ENCODE peak calls at places on chromosomes 16 and 17, in four cellular contexts. O is GM12878, S is HEK293T, R is HepG2. Q is an unnamed sample.

GRCh38 chr16:87581867-87582220 is 20.5 kb upstream of the JPH3 start:
- DNase-seq in S (peak; percentile 57), R (peak; percentile 39), O (no peak), Q (peak; percentile 77)

GRCh38 chr16:52090080-52090479 is 456.9 kb downstream of the TOX3 start:
- DNase-seq in R (no peak), O (no peak), S (no peak), Q (no peak)

GRCh38 chr16:66167564-66168291 is 198.8 kb upstream of the CDH5 start:
- DNase-seq in O (no peak), R (no peak), S (no peak), Q (peak; percentile 6)

GRCh38 chr17:83029571-83029970 is 49.8 kb upstream of the METRNL start:
- DNase-seq in O (no peak), R (no peak), S (no peak), Q (no peak)

GRCh38 chr17:82241183-82241925 is 12.5 kb downstream of the SLC16A3 start:
- DNase-seq in R (peak; percentile 78), S (no peak), O (no peak), Q (no peak)

GRCh38 chr17:81412490-81413093 is 17.3 kb downstream of the BAHCC1 start:
- DNase-seq in R (no peak), S (no peak), O (no peak), Q (peak; percentile 83)

GRCh38 chr17:8807070-8807550 is 7.9 kb upstream of the MFSD6L start:
- DNase-seq in O (peak; percentile 98), S (no peak), R (no peak), Q (no peak)

GRCh38 chr16:76235025-76235424 is 42.2 kb upstream of the CNTNAP4 start:
- DNase-seq in R (no peak), O (no peak), S (no peak), Q (no peak)

GRCh38 chr17:19534562-19535149 is 1.0 kb downstream of the SLC47A1 start:
- DNase-seq in S (no peak), O (no peak), R (no peak), Q (no peak)

GRCh38 chr17:35094902-35095301 is 24.8 kb downstream of the RAD51D start:
- DNase-seq in R (peak; percentile 14), S (no peak), O (no peak), Q (no peak)

GRCh38 chr17:1165836-1166235 is 13.9 kb downstream of the ABR start:
- DNase-seq in S (no peak), R (no peak), O (no peak), Q (no peak)
- TF ChIP-seq FOXK2 in S (no peak), R (no peak), O (no peak), Q (no peak)

DNA sequence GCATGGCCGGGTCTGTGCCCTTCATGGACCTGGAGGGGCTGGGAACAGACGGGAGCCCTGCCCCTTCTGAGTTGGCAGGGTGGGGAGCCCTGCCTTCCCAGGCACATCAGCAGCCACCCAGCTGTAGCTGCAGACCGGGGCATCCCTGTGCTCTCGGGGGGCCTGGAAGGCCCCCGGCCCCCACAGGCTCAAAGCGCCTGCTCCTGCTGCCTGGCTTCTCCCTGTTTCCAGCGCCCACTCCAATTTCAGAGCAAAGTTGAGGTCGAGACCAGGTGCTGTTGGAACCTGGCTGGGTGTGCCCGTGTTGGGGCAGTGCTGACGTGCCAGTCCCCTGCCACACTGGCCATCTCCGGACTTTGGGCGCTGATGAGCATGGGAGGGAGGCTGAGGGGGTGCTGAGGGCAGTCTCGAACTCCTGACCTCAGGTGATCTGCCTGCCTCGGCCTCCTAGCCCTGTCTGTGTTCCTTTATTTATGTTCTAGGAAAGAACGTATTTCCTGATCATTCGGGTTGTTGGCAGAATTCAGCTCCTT is 4.9 kb upstream of the PRSS27 start:
- DNase-seq in R (no peak), S (no peak), O (no peak), Q (no peak)
- TF ChIP-seq FOXK2 in R (no peak), S (no peak), O (no peak), Q (no peak)

DNA sequence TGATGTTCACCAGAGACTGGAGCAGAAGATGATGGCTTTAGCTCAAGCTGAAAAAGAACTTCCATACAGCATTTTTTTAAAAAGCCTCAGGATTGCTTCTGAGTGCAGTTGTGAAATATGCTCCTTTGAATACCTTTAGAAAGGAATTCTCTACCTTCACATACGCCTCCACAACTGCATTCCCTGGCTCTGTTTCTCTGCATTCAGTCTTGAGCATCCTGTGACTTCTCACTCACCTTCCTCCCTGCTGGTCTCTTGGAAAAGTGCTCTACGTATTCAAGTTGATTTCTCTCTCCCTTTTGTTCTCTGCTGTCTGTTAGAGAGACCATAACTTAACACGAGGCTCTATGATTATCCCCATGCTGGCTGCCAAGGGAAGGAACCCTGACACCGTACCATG is 34.5 kb downstream of the HS3ST2 start:
- DNase-seq in O (no peak), R (no peak), S (no peak), Q (no peak)
- TF ChIP-seq FOXK2 in O (no peak), R (no peak), S (no peak), Q (no peak)

GRCh38 chr17:36485805-36486203 is 677 bp upstream of the ZNHIT3 start:
- DNase-seq in O (no peak), S (no peak), R (no peak), Q (no peak)

GRCh38 chr17:36485027-36485426 is 1.5 kb upstream of the ZNHIT3 start:
- DNase-seq in S (no peak), O (no peak), R (no peak), Q (no peak)

GRCh38 chr17:36486204-36487194 is at the start of gene ZNHIT3:
- DNase-seq in R (peak; percentile 89), O (peak; percentile 80), S (peak; percentile 82), Q (peak; percentile 96)

GRCh38 chr17:36481829-36482228 is 4.7 kb upstream of the ZNHIT3 start:
- DNase-seq in S (no peak), O (no peak), R (no peak), Q (no peak)

GRCh38 chr17:36482611-36483504 is 3.6 kb upstream of the ZNHIT3 start:
- DNase-seq in S (peak; percentile 81), R (peak; percentile 54), O (peak; percentile 9), Q (peak; percentile 90)
- TF ChIP-seq FOXK2 in S (no peak), R (no peak), O (no peak), Q (no peak)

DNA sequence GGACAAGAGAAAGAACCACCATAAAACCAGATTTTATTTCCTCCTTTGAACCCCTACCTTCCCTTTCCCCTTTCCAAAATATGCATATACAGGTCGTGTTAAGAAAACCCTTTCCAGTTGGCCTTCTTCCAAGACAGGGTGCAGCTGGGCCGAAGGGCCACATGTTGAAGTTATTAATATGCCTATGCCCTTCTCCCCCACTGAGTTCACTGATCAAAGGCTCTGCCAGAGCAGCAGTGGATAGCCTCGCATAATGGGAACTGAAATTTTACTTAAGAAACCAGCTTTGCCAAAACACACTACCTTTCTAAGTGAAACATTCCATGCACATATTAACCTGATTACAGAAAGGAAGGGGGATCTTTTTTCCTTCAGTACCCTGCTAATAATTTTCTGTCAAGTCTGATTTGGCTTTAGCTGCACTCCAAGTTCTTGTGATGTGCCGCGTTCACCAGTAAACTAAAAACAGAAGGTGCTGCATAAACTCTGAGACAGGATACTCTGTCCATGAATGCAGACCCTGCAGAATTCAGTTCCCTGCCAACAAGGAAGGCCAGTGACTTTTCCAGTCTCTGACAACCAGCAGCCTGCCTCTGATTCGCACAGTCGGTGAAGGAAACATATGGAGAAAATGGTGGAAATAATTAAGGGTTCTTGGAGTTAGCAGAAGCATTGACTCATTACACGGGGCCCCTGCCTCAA is 283.9 kb downstream of the ZFHX3 start:
- DNase-seq in S (no peak), O (peak; percentile 11), R (no peak), Q (no peak)
- TF ChIP-seq FOXK2 in S (no peak), O (no peak), R (no peak), Q (no peak)

GRCh38 chr16:50295541-50296132 is 29.3 kb downstream of the ADCY7 start:
- DNase-seq in O (no peak), R (no peak), S (no peak), Q (no peak)

GRCh38 chr16:50291719-50292565 is 25.6 kb downstream of the ADCY7 start:
- DNase-seq in R (peak; percentile 59), S (no peak), O (no peak), Q (no peak)

GRCh38 chr16:50292566-50292948 is 26.2 kb downstream of the ADCY7 start:
- DNase-seq in S (no peak), O (no peak), R (no peak), Q (no peak)

GRCh38 chr16:50293041-50293783 is 26.9 kb downstream of the ADCY7 start:
- DNase-seq in R (no peak), S (no peak), O (no peak), Q (no peak)

GRCh38 chr16:50293994-50294855 is 27.9 kb downstream of the ADCY7 start:
- DNase-seq in O (no peak), R (no peak), S (no peak), Q (no peak)
- TF ChIP-seq FOXK2 in O (no peak), R (no peak), S (no peak), Q (no peak)

DNA sequence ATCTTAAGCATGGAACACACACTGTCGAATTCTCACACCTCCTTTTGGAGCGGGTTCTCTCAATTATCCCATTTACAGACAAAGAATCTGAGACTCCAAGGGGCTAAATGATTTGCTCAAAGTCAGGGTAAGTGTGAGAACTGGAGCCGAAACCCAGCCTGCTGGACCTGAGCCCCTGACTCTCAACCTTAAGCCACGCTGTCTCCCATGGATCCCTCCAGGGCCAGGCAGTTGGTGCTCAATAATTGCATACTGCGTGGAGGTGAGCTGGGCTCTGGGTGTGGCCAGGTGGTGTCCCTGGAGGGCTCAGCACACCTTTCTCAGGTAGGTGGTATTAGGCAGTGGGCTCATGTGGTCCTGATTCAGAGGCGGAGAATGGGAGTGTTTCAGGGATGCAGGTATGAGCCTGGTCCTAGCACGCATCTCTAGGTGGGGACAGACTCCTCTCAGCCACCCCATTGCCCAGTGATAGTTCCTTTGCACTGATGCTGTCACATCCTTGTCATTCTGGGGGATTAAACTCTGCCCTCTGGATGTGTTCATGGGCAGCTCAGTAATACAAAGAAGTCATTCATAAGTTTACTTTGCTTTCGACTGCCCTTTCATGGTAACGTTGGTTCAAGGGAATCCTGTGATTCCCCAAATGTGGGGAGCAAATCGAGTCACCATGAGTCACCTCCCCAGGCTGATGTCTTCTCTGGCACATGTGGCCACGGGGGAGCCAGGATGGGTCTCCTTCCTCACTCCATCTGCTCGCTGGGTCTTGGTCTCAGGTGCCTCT is 399.5 kb upstream of the TNRC6C start:
- DNase-seq in S (no peak), O (no peak), R (peak; percentile 58), Q (no peak)
- TF ChIP-seq FOXK2 in S (no peak), O (no peak), R (no peak), Q (no peak)

GRCh38 chr16:2019500-2019899 is at the start of gene NPW:
- DNase-seq in O (no peak), S (no peak), R (no peak), Q (peak; percentile 51)
- TF ChIP-seq FOXK2 in O (no peak), S (no peak), R (no peak), Q (no peak)

GRCh38 chr17:2680961-2681360 is 30.6 kb downstream of the CLUH start:
- DNase-seq in O (no peak), S (no peak), R (no peak), Q (no peak)
- TF ChIP-seq FOXK2 in O (no peak), S (no peak), R (no peak), Q (no peak)

GRCh38 chr17:28470266-28471126 is 2.9 kb upstream of the SLC13A2 start:
- DNase-seq in R (no peak), O (no peak), S (no peak), Q (peak; percentile 40)
- TF ChIP-seq FOXK2 in R (no peak), O (no peak), S (no peak), Q (no peak)

Q was measured in K562.